ENCODE peak calls at places on chromosomes 5 and 9, in six cellular contexts. B is colonic mucosa, Z is suprapubic skin, D is MM.1S, R is heart right ventricle, I is pancreas. M is an unnamed sample. For H3K36me3, the result is how much of the 10 kb centered on the place peaks cover.

GRCh38 chr5:165360366-165361142 is 1855.1 kb downstream of the MAT2B start:
- DNase-seq in B (no peak), Z (no peak), D (peak), R (no peak), I (no peak), M (no peak)

GRCh38 chr5:66423484-66423883 is 172.7 kb upstream of the MAST4 start:
- DNase-seq in B (no peak), Z (no peak), D (no peak), R (no peak), I (no peak), M (no peak)

GRCh38 chr9:131627326-131627845 is 82.1 kb downstream of the PRRT1B start:
- DNase-seq in B (no peak), Z (no peak), D (no peak), R (no peak), I (no peak), M (no peak)

GRCh38 chr5:138542956-138543729 is at the start of gene ETF1:
- DNase-seq in B (peak), Z (peak), D (peak), R (peak), I (peak), M (peak)

GRCh38 chr9:129560849-129561248 is 60.1 kb downstream of the C9orf50 start:
- DNase-seq in B (no peak), Z (no peak), D (no peak), R (no peak), I (peak), M (no peak)

GRCh38 chr9:88949425-88949824 is 41.8 kb upstream of the S1PR3 start:
- DNase-seq in B (no peak), Z (no peak), D (no peak), R (peak), I (no peak), M (no peak)

GRCh38 chr5:80871541-80871961 is 88.6 kb upstream of the RASGRF2 start:
- DNase-seq in B (no peak), Z (no peak), D (no peak), R (no peak), I (no peak), M (no peak)

GRCh38 chr5:151740958-151741373 is 17.5 kb downstream of the ATOX1 start:
- DNase-seq in B (no peak), Z (no peak), D (no peak), R (no peak), I (no peak), M (no peak)

GRCh38 chr9:123365881-123366528 is 10.0 kb downstream of the CRB2 start:
- DNase-seq in B (no peak), Z (no peak), D (no peak), R (no peak), I (peak), M (no peak)

GRCh38 chr9:75452512-75452911 is 364.2 kb downstream of the OSTF1 start:
- DNase-seq in B (no peak), Z (no peak), D (no peak), R (no peak), I (no peak), M (no peak)

GRCh38 chr9:8653111-8653510 is 853.5 kb upstream of the DMAC1 start:
- DNase-seq in B (no peak), Z (no peak), D (no peak), R (no peak), I (no peak), M (no peak)

GRCh38 chr5:105283134-105283533 is 1720.5 kb upstream of the NUDT12 start:
- DNase-seq in B (no peak), Z (no peak), D (no peak), R (no peak), I (no peak), M (no peak)

GRCh38 chr5:148697177-148697820 is 43.0 kb upstream of the HTR4 start:
- DNase-seq in B (no peak), Z (no peak), D (no peak), R (no peak), I (no peak), M (no peak)

GRCh38 chr5:179194201-179194910 is 134.2 kb downstream of the ZNF354C start:
- DNase-seq in B (no peak), Z (no peak), D (no peak), R (no peak), I (peak), M (no peak)

GRCh38 chr9:127735530-127736176 is 559 bp upstream of the TOR2A start:
- DNase-seq in B (no peak), Z (no peak), D (peak), R (no peak), I (no peak), M (no peak)

GRCh38 chr5:35131723-35132122 is 84.0 kb upstream of the AGXT2 start:
- DNase-seq in B (no peak), Z (no peak), D (no peak), R (no peak), I (no peak), M (no peak)

GRCh38 chr9:16039103-16039987 is 486.5 kb downstream of the CCDC171 start:
- DNase-seq in B (peak), Z (no peak), D (no peak), R (no peak), I (no peak), M (no peak)

GRCh38 chr9:124388275-124389048 is 26.8 kb downstream of the PSMB7 start:
- DNase-seq in B (no peak), Z (no peak), D (no peak), R (no peak), I (no peak), M (no peak)

GRCh38 chr9:77402286-77402685 is 225.0 kb downstream of the VPS13A start:
- DNase-seq in B (no peak), Z (no peak), D (no peak), R (no peak), I (no peak), M (no peak)

GRCh38 chr9:78620303-78620702 is 323.4 kb downstream of the PSAT1 start:
- DNase-seq in B (no peak), Z (no peak), D (no peak), R (no peak), I (no peak), M (no peak)

GRCh38 chr5:10485142-10485795 is 43.6 kb downstream of the ROPN1L start:
- DNase-seq in B (no peak), Z (no peak), D (no peak), R (peak), I (no peak), M (no peak)

GRCh38 chr9:133207021-133207531 is 2.0 kb downstream of the OBP2B start:
- DNase-seq in B (no peak), Z (no peak), D (no peak), R (no peak), I (no peak), M (no peak)

GRCh38 chr5:57174128-57174849 is 430 bp downstream of the GPBP1 start:
- DNase-seq in B (no peak), Z (no peak), D (peak), R (no peak), I (peak), M (no peak)

GRCh38 chr5:57524661-57525060 is 42.0 kb upstream of the ACTBL2 start:
- DNase-seq in B (no peak), Z (no peak), D (no peak), R (no peak), I (no peak), M (no peak)

GRCh38 chr5:136506131-136506530 is 140.8 kb upstream of the TRPC7 start:
- DNase-seq in B (no peak), Z (no peak), D (no peak), R (no peak), I (no peak), M (no peak)

GRCh38 chr5:178304761-178305645 is 72.4 kb upstream of the PHYKPL start:
- DNase-seq in B (no peak), Z (peak), D (no peak), R (no peak), I (no peak), M (no peak)

GRCh38 chr5:56357426-56357825 is 124.3 kb upstream of the ANKRD55 start:
- DNase-seq in B (no peak), Z (no peak), D (no peak), R (no peak), I (no peak), M (no peak)

GRCh38 chr5:143898914-143899591 is 87.1 kb downstream of the HMHB1 start:
- DNase-seq in B (no peak), Z (no peak), D (no peak), R (no peak), I (no peak), M (no peak)

GRCh38 chr5:14306415-14306814 is 163.3 kb downstream of the TRIO start:
- DNase-seq in B (no peak), Z (no peak), D (no peak), R (no peak), I (no peak), M (no peak)

GRCh38 chr5:76166886-76167576 is 83.8 kb downstream of the SV2C start:
- DNase-seq in B (no peak), Z (no peak), D (no peak), R (no peak), I (no peak), M (no peak)

GRCh38 chr9:26723486-26723885 is 169.1 kb downstream of the CAAP1 start:
- DNase-seq in B (peak), Z (no peak), D (no peak), R (no peak), I (peak), M (no peak)

GRCh38 chr5:157106668-157107461 is 2.0 kb downstream of the HAVCR2 start:
- DNase-seq in B (no peak), Z (no peak), D (no peak), R (peak), I (no peak), M (no peak)

GRCh38 chr5:1536298-1537165 is 12.8 kb upstream of the LPCAT1 start:
- DNase-seq in B (peak), Z (peak), D (peak), R (no peak), I (no peak), M (peak)

GRCh38 chr9:76369583-76369982 is 24.6 kb downstream of the RFK start:
- DNase-seq in B (peak), Z (no peak), D (no peak), R (no peak), I (no peak), M (peak)

GRCh38 chr9:89539374-89539773 is 41.5 kb upstream of the SEMA4D start:
- DNase-seq in B (no peak), Z (no peak), D (no peak), R (no peak), I (no peak), M (no peak)

DNA sequence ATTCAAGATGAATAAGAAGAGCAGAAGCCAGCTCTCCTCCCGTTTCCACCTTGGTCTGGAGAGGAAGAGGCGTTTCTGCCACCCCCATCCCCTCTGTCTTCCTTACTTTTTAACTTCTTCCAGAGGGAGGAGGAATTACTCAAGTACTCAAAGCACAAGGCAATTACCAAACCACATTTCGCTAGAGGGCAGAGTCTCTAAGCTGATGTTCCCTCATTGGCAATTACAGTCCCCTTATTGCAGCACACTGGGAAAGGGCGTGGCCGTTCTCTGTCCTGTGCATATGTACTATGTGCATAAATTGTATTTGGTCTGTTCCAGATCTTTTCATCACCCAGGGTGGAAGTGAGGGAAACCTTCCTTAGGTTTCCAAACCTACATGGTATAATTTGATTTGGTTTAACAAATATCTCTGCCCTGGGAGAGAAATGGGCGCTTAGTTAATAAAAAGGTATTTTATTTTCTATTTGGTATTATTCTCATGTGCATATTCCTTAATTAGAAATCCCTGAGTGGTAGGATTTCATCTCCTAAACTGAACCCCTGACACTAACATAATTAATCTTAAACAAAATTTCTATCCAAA is 29.8 kb upstream of the ALDOB start:
- DNase-seq in B (peak), Z (no peak), D (no peak), R (no peak), I (no peak), M (no peak)
- TF ChIP-seq CTCF in B (peak), Z (peak), D (no peak), R (peak), I (no peak), M (no peak)

GRCh38 chr5:112885001-112885400 is 23.9 kb downstream of the SRP19 start:
- DNase-seq in B (no peak), Z (no peak), D (no peak), R (peak), I (peak), M (no peak)

GRCh38 chr5:112880219-112880964 is 19.3 kb downstream of the SRP19 start:
- DNase-seq in B (no peak), Z (no peak), D (no peak), R (no peak), I (no peak), M (no peak)

GRCh38 chr5:112878760-112879159 is 17.7 kb downstream of the SRP19 start:
- DNase-seq in B (no peak), Z (no peak), D (peak), R (no peak), I (no peak), M (no peak)

GRCh38 chr5:112886975-112887374 is 25.9 kb downstream of the SRP19 start:
- DNase-seq in B (no peak), Z (no peak), D (no peak), R (no peak), I (no peak), M (no peak)

GRCh38 chr5:112883192-112883591 is 22.1 kb downstream of the SRP19 start:
- DNase-seq in B (no peak), Z (no peak), D (no peak), R (no peak), I (no peak), M (no peak)
- H3K4me3 ChIP-seq in B (no peak), Z (no peak), D (no peak), R (no peak), I (no peak), M (no peak)

GRCh38 chr5:40716000-40716399 is 36.3 kb downstream of the PTGER4 start:
- DNase-seq in B (no peak), Z (no peak), D (no peak), R (no peak), I (no peak), M (no peak)

GRCh38 chr5:40717281-40717680 is 37.6 kb downstream of the PTGER4 start:
- DNase-seq in B (no peak), Z (no peak), D (no peak), R (no peak), I (no peak), M (no peak)

GRCh38 chr5:40716590-40716989 is 36.9 kb downstream of the PTGER4 start:
- DNase-seq in B (no peak), Z (no peak), D (no peak), R (no peak), I (no peak), M (no peak)

GRCh38 chr5:40720071-40720470 is 35.7 kb downstream of the TTC33 start:
- DNase-seq in B (no peak), Z (no peak), D (no peak), R (no peak), I (no peak), M (no peak)
- H3K36me3 ChIP-seq in B (under half), Z (under half), D (under half), R (half or more), I (under half), M (under half)

DNA sequence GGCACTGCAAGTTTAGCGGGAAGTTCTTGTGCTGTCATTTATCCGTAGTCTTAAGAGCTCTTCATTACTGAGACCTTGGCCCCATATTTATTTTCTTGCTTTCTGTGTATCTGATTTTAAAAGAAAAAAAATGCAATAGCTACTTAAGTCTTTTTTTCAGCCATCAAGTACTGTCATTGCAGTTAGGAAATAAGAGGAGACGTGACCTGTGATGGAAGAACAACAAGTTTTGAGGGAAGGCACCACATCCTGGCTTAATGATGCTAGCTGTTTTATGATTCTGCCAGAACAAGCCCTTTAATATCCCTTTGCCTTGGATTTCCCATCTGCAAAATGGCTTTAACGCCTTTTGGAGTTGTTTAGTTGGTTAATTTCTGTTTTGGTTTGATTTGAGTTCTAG is 3.8 kb downstream of the RGMB start:
- DNase-seq in B (no peak), Z (no peak), D (no peak), R (no peak), I (no peak), M (no peak)
- TF ChIP-seq CTCF in B (no peak), Z (no peak), D (no peak), R (no peak), I (no peak), M (no peak)